ENCODE peak calls at places on chromosomes 11 and 22, in five cellular contexts. M is K562, H is GM12878, W is SK-N-SH, Y is HepG2. O is an unnamed sample.
A peak's percentile ranks its signal among the peaks of the same experiment; 100 is the strongest.

GRCh38 chr11:7688238-7688826 is 15.0 kb upstream of the CYB5R2 start:
- DNase-seq in M (peak; percentile 59), H (no peak), W (peak; percentile 52), Y (peak; percentile 16), O (peak; percentile 42)

GRCh38 chr11:2987881-2988280 is 4.2 kb downstream of the NAP1L4 start:
- DNase-seq in M (no peak), H (no peak), W (no peak), Y (no peak), O (no peak)

GRCh38 chr11:45800261-45800660 is 4.7 kb upstream of the SLC35C1 start:
- DNase-seq in M (no peak), H (no peak), W (no peak), Y (no peak), O (no peak)

GRCh38 chr11:42205518-42205917 is 746.1 kb upstream of the LRRC4C start:
- DNase-seq in M (no peak), H (no peak), W (no peak), Y (peak; percentile 39), O (no peak)

GRCh38 chr11:33957304-33957917 is 65.5 kb upstream of the LMO2 start:
- DNase-seq in M (no peak), H (no peak), W (no peak), Y (no peak), O (no peak)

GRCh38 chr11:71301858-71302533 is 49.6 kb upstream of the SHANK2 start:
- DNase-seq in M (no peak), H (no peak), W (no peak), Y (no peak), O (no peak)

GRCh38 chr11:9367551-9367950 is 16.9 kb upstream of the IPO7 start:
- DNase-seq in M (no peak), H (no peak), W (no peak), Y (no peak), O (no peak)

GRCh38 chr22:46202897-46203589 is 47.0 kb downstream of the CDPF1 start:
- DNase-seq in M (no peak), H (no peak), W (no peak), Y (no peak), O (no peak)

GRCh38 chr22:31344369-31345330 is 1.5 kb downstream of the PATZ1 start:
- DNase-seq in M (no peak), H (no peak), W (peak; percentile 39), Y (no peak), O (no peak)

GRCh38 chr11:128174465-128175101 is 412.8 kb downstream of the ETS1 start:
- DNase-seq in M (no peak), H (no peak), W (no peak), Y (no peak), O (no peak)

GRCh38 chr11:114102993-114103896 is 43.7 kb downstream of the ZBTB16 start:
- DNase-seq in M (no peak), H (no peak), W (no peak), Y (peak; percentile 5), O (no peak)

GRCh38 chr11:6745465-6746015 is 26.2 kb downstream of the OR2AG2 start:
- DNase-seq in M (no peak), H (peak; percentile 66), W (no peak), Y (no peak), O (no peak)

GRCh38 chr11:3841426-3842304 is 906 bp upstream of the RHOG start:
- DNase-seq in M (peak; percentile 79), H (peak; percentile 79), W (peak; percentile 87), Y (peak; percentile 79), O (peak; percentile 78)

GRCh38 chr22:17057959-17058814 is 26.6 kb upstream of the IL17RA start:
- DNase-seq in M (peak; percentile 83), H (no peak), W (peak; percentile 75), Y (peak; percentile 57), O (peak; percentile 87)

GRCh38 chr22:42432020-42432596 is at the start of gene NFAM1:
- DNase-seq in M (no peak), H (no peak), W (no peak), Y (no peak), O (no peak)

DNA sequence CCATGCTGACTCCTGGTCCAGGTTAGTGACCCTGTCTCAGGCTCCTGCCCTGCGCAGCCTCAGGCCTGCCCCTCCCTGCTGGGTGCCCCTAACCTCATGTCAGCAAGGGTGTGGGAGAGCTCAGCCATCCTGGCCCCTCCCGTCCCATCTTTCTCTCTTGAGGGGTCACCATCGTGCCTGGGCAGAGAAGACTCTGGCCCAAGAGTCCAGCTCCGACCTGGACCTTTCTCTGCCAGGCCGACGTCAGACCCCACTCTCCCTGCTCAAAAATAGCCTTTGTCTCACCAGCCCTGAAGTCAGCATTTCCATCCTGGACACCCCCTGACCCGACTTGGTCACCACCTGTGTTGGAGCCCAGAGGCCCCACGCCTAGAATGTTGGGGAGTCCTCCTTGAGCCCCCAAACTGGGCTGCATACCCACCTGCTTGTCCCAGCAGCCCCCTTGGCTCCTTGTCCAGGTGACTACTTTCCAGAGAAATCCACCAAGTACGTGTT is 4.9 kb downstream of the SCGB1C1 start:
- DNase-seq in M (no peak), H (no peak), W (no peak), Y (no peak), O (no peak)
- TF ChIP-seq FOXM1 in M (no peak), H (no peak), W (no peak), Y (no peak), O (no peak)

GRCh38 chr22:22408731-22409696 is 99.5 kb downstream of the ZNF280B start:
- DNase-seq in M (peak; percentile 87), H (no peak), W (peak; percentile 44), Y (peak; percentile 45), O (peak; percentile 78)
- TF ChIP-seq FOXM1 in M (no peak), H (no peak), W (no peak), Y (no peak), O (no peak)

GRCh38 chr22:22721681-22722309 is 77.4 kb downstream of the GGTLC2 start:
- DNase-seq in M (no peak), H (peak; percentile 55), W (no peak), Y (no peak), O (no peak)
- TF ChIP-seq FOXM1 in M (no peak), H (no peak), W (no peak), Y (no peak), O (no peak)

DNA sequence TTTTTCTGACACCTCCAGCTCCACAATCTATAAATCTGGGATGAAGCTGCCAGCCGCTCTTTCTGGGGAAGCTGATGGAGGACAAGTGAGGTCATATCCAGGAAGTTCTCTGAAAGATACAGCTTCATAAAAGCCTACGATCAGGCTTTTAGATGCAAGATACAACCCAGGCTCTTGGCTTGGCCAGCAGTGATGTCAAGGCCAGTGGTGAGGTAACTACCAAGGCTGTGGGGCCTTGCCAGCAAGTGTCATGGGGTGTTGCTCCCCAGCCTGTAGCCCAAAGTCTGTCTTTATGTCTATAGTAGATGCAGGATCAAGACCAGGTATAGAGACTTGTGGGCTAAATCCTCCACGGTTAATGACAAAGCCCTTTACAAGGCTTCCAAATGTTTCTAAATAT is 70.1 kb upstream of the TIMP3 start:
- DNase-seq in M (no peak), H (no peak), W (no peak), Y (no peak), O (no peak)
- TF ChIP-seq FOXM1 in M (no peak), H (no peak), W (no peak), Y (no peak), O (no peak)

DNA sequence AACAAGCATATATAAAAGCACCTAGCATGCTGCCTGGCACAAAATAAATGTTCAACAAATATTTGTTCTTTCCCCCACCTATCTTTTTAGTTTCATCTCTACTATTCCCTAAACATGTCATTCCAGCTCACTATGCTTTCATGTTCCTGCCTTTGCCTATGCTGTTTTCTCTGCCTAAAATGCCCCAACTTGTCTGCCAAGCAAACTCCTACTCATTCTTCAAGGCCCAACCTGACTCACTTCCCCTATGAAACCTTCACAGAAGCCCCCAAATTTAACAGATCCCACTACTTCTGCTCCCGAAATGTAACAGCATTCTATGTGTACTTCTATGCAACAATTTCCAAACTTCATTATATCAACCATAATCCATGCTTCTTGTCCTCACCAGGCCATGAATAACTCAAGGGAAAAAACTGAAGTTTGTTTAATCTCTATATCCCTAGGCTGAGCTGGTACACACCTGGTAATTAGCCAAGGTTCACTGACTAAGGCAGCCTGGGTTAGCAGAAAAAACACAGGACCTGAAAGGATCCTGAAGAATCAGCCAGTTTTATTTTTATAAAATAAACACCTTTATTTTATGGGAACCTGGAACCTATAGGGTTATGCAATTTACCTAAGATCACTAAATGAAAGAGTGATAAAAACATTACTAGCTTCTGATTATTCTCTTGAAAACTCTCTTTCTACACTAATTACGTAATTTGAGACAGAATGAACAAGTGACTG is 72.2 kb downstream of the PAK1 start:
- DNase-seq in M (no peak), H (no peak), W (no peak), Y (no peak), O (no peak)
- TF ChIP-seq FOXM1 in M (no peak), H (no peak), W (no peak), Y (no peak), O (no peak)

GRCh38 chr22:24219750-24220149 is 25.1 kb downstream of the GGT5 start:
- DNase-seq in M (no peak), H (no peak), W (peak; percentile 14), Y (no peak), O (no peak)
- TF ChIP-seq FOXM1 in M (no peak), H (no peak), W (no peak), Y (no peak), O (no peak)

GRCh38 chr11:299081-299891 is at the start of gene IFITM5:
- DNase-seq in M (no peak), H (no peak), W (no peak), Y (no peak), O (no peak)

GRCh38 chr11:296206-296975 is 2.9 kb downstream of the IFITM5 start:
- DNase-seq in M (no peak), H (no peak), W (no peak), Y (no peak), O (no peak)

GRCh38 chr11:296976-297665 is 2.2 kb downstream of the IFITM5 start:
- DNase-seq in M (no peak), H (no peak), W (no peak), Y (no peak), O (no peak)

GRCh38 chr11:298406-299065 is 790 bp downstream of the IFITM5 start:
- DNase-seq in M (no peak), H (no peak), W (no peak), Y (no peak), O (no peak)

GRCh38 chr11:297666-298405 is 1.5 kb downstream of the IFITM5 start:
- DNase-seq in M (peak; percentile 70), H (no peak), W (no peak), Y (peak; percentile 24), O (no peak)
- TF ChIP-seq FOXM1 in M (no peak), H (no peak), W (no peak), Y (no peak), O (no peak)

GRCh38 chr11:125949271-125950177 is 3.7 kb downstream of the VSIG10L2 start:
- DNase-seq in M (no peak), H (no peak), W (no peak), Y (no peak), O (no peak)
- TF ChIP-seq FOXM1 in M (no peak), H (no peak), W (no peak), Y (no peak), O (no peak)

DNA sequence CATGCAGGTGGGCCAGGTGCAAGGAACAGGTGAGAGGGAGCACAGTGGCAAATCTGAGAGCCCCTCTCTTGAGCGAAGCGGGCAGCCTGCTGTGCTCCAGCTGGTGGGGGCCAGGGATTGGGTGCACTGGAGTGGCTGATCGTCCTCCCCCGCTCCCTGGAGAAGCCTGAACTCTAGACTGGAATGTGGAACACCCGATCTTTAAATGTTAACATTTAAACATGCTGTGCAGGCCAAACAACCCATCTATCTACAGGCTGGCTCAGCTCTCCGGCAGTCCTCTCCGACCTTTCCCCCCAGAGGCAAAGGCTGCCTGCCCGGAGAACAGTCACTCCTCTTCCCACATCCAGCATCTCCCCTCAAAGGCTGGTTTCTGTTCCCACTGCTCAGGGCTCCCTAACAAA is 5.1 kb downstream of the MRGPRF start:
- DNase-seq in M (no peak), H (no peak), W (no peak), Y (peak; percentile 27), O (no peak)
- TF ChIP-seq FOXM1 in M (no peak), H (no peak), W (no peak), Y (no peak), O (no peak)

O was measured in HEK293T.